ENCODE peak calls at places on chromosomes 7 and 10, in five cellular contexts. Y is fibroblast of lung, L is AG09309, Q is brain microvascular endothelial cell, V is Peyer's patch. G is an unnamed sample.
A peak's percentile ranks its signal among the peaks of the same experiment; 100 is the strongest.

GRCh38 chr7:79734158-79734557 is 280.7 kb upstream of the MAGI2 start:
- DNase-seq in L (no peak), Q (no peak), V (no peak), Y (peak; percentile 13), G (no peak)

GRCh38 chr10:74957199-74958084 is 131.0 kb downstream of the KAT6B start:
- DNase-seq in V (no peak), Y (peak; percentile 54), L (no peak), Q (peak; percentile 18), G (no peak)

GRCh38 chr7:44541028-44541869 is at the start of gene NPC1L1:
- DNase-seq in Y (no peak), Q (no peak), L (no peak), V (no peak), G (no peak)

GRCh38 chr10:69944761-69945160 is 107.9 kb upstream of the MACROH2A2 start:
- DNase-seq in Q (no peak), V (no peak), L (no peak), Y (no peak), G (no peak)

GRCh38 chr10:14374745-14375445 is 44.2 kb upstream of the FRMD4A start:
- DNase-seq in Y (peak; percentile 84), L (no peak), Q (no peak), V (no peak), G (no peak)

GRCh38 chr7:27130540-27131389 is at the start of gene HOXA4:
- DNase-seq in V (peak; percentile 94), Q (no peak), L (no peak), Y (peak; percentile 82), G (peak; percentile 89)

GRCh38 chr7:63117-63480 is 129.3 kb upstream of the FAM20C start:
- DNase-seq in L (no peak), Q (no peak), Y (no peak), V (peak; percentile 38), G (no peak)

GRCh38 chr7:11006271-11006670 is 32.6 kb downstream of the PHF14 start:
- DNase-seq in Q (no peak), L (no peak), Y (no peak), V (no peak), G (no peak)

DNA sequence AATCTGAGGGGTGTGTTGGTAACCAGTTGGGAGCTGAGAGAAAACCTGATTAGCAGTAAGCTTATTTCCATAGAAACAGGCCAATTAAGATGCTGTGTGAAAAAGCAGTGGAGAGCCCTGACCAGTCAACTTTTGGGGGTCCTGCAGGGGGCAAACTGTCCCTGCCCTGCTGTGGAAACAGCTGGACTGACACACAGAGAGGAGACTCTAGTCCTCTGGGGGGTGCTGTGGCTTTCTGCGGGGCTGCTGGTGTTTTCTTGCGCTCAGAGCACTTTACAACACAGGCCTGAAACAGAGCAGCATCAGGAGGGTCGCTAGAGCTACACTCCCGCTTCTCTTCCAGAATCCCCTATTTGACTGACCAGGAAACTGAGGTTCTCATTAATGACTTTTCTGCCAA is 546.9 kb upstream of the GALNT17 start:
- DNase-seq in V (no peak), Y (no peak), Q (no peak), L (no peak), G (no peak)
- TF ChIP-seq CTCF in V (no peak), Y (no peak), Q (peak; percentile 32), L (no peak), G (no peak)

DNA sequence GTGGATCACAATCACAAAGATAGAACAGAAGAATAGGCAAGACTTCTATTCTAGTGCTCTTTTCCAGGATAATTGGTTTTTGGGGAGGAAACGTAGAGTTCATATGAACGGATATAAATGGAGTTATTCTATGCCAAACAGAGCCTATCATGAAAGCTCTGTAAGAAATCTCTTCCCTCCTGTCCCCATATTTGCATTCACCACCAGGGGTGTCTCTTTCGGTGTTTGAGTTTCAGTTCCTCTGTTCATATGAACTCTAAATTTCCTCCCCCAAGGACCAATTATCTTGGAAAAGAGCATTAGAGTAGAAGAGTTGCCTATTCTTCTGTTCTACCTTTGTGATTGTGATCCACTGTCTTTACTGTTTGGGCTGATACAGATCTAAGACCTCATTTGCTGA is 48.3 kb upstream of the CDC14C start:
- DNase-seq in V (no peak), Q (no peak), Y (no peak), L (no peak), G (no peak)
- TF ChIP-seq CTCF in V (no peak), Q (peak; percentile 8), Y (no peak), L (no peak), G (no peak)

DNA sequence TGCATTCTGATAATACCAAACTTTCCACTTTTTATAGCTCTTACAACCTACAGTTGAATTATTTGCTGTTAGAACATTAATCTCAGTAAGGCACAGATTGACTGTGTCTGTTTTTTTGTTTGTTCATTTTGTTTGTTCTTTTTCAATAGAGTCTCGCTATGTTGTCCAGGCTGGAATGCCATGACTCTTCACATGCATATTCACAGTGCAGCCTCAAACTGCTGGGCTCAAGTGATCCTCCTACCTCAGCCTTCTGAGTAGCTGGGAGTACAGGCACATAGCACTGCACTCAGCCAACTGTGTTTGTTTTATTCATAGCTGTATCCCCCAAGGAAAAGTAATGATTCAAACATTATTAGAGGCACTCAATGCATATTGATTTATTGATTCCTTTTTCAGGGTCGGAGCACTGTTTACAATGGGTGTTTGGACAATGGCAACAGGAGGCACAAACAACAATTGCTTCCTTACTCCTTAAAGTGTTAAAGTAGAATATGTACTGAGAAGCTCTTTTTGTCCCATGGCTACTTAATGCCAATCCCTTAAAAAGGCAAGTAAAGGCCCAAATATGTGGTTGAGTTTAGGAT is 61.1 kb downstream of the SNX13 start:
- DNase-seq in Q (no peak), V (no peak), L (no peak), Y (no peak), G (no peak)
- TF ChIP-seq CTCF in Q (no peak), V (no peak), L (no peak), Y (no peak), G (no peak)

DNA sequence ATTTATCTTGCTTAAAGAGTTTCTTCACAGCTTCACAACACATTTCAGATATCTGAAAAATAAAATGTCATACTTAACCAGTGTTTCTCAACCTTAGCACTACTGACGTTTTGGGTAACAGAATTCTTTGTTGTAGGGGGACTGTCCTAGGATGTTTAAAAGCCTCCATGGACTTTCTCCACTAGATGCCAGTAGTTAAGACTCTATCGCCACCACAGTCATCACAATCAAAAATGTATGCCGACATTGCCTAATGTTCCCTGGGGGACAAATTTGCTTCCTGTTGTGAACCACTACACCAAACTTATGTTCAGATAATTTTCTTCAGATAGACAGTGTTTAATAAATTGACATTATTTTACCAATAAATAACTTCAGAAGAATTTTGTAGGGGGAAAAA is 13.4 kb downstream of the NOC3L start:
- DNase-seq in L (no peak), V (no peak), Y (no peak), Q (no peak), G (no peak)
- TF ChIP-seq CTCF in L (peak; percentile 5), V (no peak), Y (no peak), Q (peak; percentile 15), G (no peak)

GRCh38 chr7:159155410-159155809 is 10.7 kb upstream of the VIPR2 start:
- DNase-seq in Q (no peak), V (no peak), L (no peak), Y (no peak), G (no peak)

GRCh38 chr7:159156436-159157245 is 12.0 kb upstream of the VIPR2 start:
- DNase-seq in Y (no peak), Q (no peak), V (no peak), L (no peak), G (no peak)

GRCh38 chr7:159152816-159153215 is 8.1 kb upstream of the VIPR2 start:
- DNase-seq in L (no peak), Y (no peak), V (no peak), Q (no peak), G (no peak)

GRCh38 chr7:159153511-159153910 is 8.8 kb upstream of the VIPR2 start:
- DNase-seq in Q (no peak), Y (no peak), L (no peak), V (no peak), G (no peak)

GRCh38 chr7:159154243-159154642 is 9.6 kb upstream of the VIPR2 start:
- DNase-seq in Y (no peak), L (no peak), V (no peak), Q (no peak), G (no peak)
- TF ChIP-seq CTCF in Y (no peak), L (no peak), V (no peak), Q (no peak), G (no peak)

GRCh38 chr10:77771450-77771849 is 133.8 kb upstream of the KCNMA1 start:
- DNase-seq in V (no peak), Y (no peak), L (no peak), Q (no peak), G (no peak)
- TF ChIP-seq CTCF in V (no peak), Y (no peak), L (no peak), Q (no peak), G (no peak)

DNA sequence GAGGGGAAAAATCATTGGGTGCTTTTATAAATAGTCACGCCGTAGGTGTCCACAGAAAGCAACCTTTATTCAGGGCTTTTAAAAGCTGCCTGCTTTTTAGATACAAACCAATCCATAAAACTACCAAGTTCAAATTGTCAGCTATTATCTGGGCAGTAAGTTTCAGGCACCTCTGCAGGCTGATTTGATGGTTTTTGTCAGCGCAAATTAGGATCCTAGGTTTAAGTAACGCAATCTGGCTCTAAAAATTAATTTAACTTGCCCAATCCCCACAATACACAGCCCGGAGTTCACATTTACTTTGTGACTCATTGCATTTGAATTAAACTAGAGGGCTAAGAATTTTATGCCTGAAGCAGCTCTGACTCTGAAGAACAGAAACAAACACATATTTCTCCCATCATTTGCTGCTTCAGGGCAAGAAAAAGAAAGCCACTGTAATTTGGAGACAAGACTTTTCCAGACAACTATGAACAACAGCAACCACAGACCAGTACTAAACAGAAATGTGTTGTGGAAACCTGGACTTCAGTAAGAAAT is 43.3 kb downstream of the NRP1 start:
- DNase-seq in L (peak; percentile 89), Q (peak; percentile 68), Y (peak; percentile 94), V (no peak), G (no peak)
- TF ChIP-seq CTCF in L (no peak), Q (no peak), Y (no peak), V (no peak), G (no peak)

GRCh38 chr10:84214612-84215235 is 10.6 kb downstream of the LRIT2 start:
- DNase-seq in Y (no peak), L (no peak), Q (no peak), V (no peak), G (peak; percentile 67)
- TF ChIP-seq CTCF in Y (no peak), L (peak; percentile 19), Q (peak; percentile 54), V (peak; percentile 49), G (peak; percentile 78)

G was measured in GM20000.